ENCODE peak calls at places on chromosomes 2 and 18, in five cellular contexts. P is stomach, I is IMR-90, J is GM12878, V is sigmoid colon. S is an unnamed sample. For H3K27me3, the result is how much of the 10 kb centered on the place peaks cover.

GRCh38 chr2:191976436-191976835 is 129.5 kb upstream of the CAVIN2 start:
- DNase-seq in P (no peak), I (peak), J (no peak), V (no peak), S (no peak)

GRCh38 chr2:199202964-199203363 is 254.8 kb downstream of the SATB2 start:
- DNase-seq in P (no peak), I (no peak), J (no peak), V (no peak), S (no peak)

GRCh38 chr2:32981612-32982011 is 34.9 kb downstream of the LTBP1 start:
- DNase-seq in P (no peak), I (no peak), J (no peak), V (no peak), S (no peak)

GRCh38 chr2:157466764-157467163 is 22.9 kb upstream of the CYTIP start:
- DNase-seq in P (no peak), I (no peak), J (no peak), V (no peak), S (no peak)

GRCh38 chr2:53181759-53182158 is 585.8 kb upstream of the CHAC2 start:
- DNase-seq in P (no peak), I (no peak), J (no peak), V (no peak), S (no peak)

GRCh38 chr2:45003586-45004568 is 5.4 kb downstream of the SIX2 start:
- DNase-seq in P (no peak), I (no peak), J (no peak), V (no peak), S (no peak)

GRCh38 chr2:215479536-215480240 is 43.8 kb upstream of the FN1 start:
- DNase-seq in P (no peak), I (no peak), J (no peak), V (no peak), S (no peak)

GRCh38 chr2:162241571-162241970 is 1.7 kb downstream of the FAP start:
- DNase-seq in P (no peak), I (no peak), J (no peak), V (no peak), S (no peak)

GRCh38 chr2:17441790-17442189 is 76.5 kb downstream of the RAD51AP2 start:
- DNase-seq in P (no peak), I (no peak), J (no peak), V (no peak), S (no peak)

GRCh38 chr18:25853716-25854465 is 236.5 kb downstream of the SS18 start:
- DNase-seq in P (no peak), I (no peak), J (no peak), V (no peak), S (no peak)

GRCh38 chr2:58515827-58516574 is 274.9 kb upstream of the FANCL start:
- DNase-seq in P (no peak), I (no peak), J (no peak), V (no peak), S (no peak)

GRCh38 chr2:212337486-212338343 is 200.9 kb downstream of the ERBB4 start:
- DNase-seq in P (no peak), I (no peak), J (no peak), V (no peak), S (no peak)

GRCh38 chr2:213490087-213490486 is 205.8 kb downstream of the SPAG16 start:
- DNase-seq in P (no peak), I (no peak), J (no peak), V (no peak), S (no peak)

GRCh38 chr2:182642328-182642727 is 73.7 kb upstream of the DNAJC10 start:
- DNase-seq in P (peak), I (peak), J (peak), V (peak), S (peak)

GRCh38 chr2:178057179-178057578 is 15.4 kb downstream of the PDE11A start:
- DNase-seq in P (no peak), I (no peak), J (no peak), V (no peak), S (no peak)

GRCh38 chr18:58416704-58417683 is 211.9 kb downstream of the ALPK2 start:
- DNase-seq in P (no peak), I (peak), J (no peak), V (no peak), S (no peak)

GRCh38 chr2:52311862-52312261 is 1279.9 kb upstream of the NRXN1 start:
- DNase-seq in P (no peak), I (no peak), J (no peak), V (no peak), S (no peak)

GRCh38 chr2:44245068-44245861 is 30.0 kb upstream of the SLC3A1 start:
- DNase-seq in P (no peak), I (no peak), J (no peak), V (no peak), S (peak)

GRCh38 chr2:134728163-134728562 is 9.4 kb upstream of the TMEM163 start:
- DNase-seq in P (no peak), I (no peak), J (no peak), V (no peak), S (no peak)

GRCh38 chr18:68533641-68534040 is 181.3 kb downstream of the TMX3 start:
- DNase-seq in P (no peak), I (no peak), J (no peak), V (no peak), S (no peak)

GRCh38 chr2:238898534-238899281 is 50.8 kb downstream of the TWIST2 start:
- DNase-seq in P (no peak), I (no peak), J (no peak), V (peak), S (no peak)

GRCh38 chr2:45889053-45889452 is 237.6 kb downstream of the PRKCE start:
- DNase-seq in P (no peak), I (peak), J (peak), V (no peak), S (peak)

GRCh38 chr2:182463760-182464159 is 36.9 kb upstream of the PDE1A start:
- DNase-seq in P (no peak), I (no peak), J (no peak), V (no peak), S (no peak)

GRCh38 chr2:224561234-224562005 is 23.7 kb downstream of the CUL3 start:
- DNase-seq in P (no peak), I (peak), J (peak), V (no peak), S (no peak)

GRCh38 chr2:62724886-62725711 is 19.6 kb downstream of the EHBP1 start:
- DNase-seq in P (peak), I (no peak), J (no peak), V (peak), S (peak)

GRCh38 chr18:55381277-55381676 is 206.7 kb downstream of the TCF4 start:
- DNase-seq in P (no peak), I (peak), J (no peak), V (no peak), S (no peak)

GRCh38 chr18:6757966-6758365 is 28.4 kb downstream of the ARHGAP28 start:
- DNase-seq in P (no peak), I (peak), J (no peak), V (no peak), S (no peak)

GRCh38 chr2:223001831-223002230 is 50.2 kb upstream of the KCNE4 start:
- DNase-seq in P (no peak), I (peak), J (no peak), V (no peak), S (no peak)

GRCh38 chr2:173419506-173419905 is 64.8 kb downstream of the CDCA7 start:
- DNase-seq in P (no peak), I (no peak), J (no peak), V (no peak), S (no peak)

GRCh38 chr18:29181151-29181901 is 1004.4 kb upstream of the CDH2 start:
- DNase-seq in P (no peak), I (peak), J (no peak), V (no peak), S (peak)

GRCh38 chr2:173828189-173829157 is 136.7 kb downstream of the SP3 start:
- DNase-seq in P (no peak), I (peak), J (no peak), V (no peak), S (no peak)

GRCh38 chr2:98926601-98927000 is 9.4 kb downstream of the CRACDL start:
- DNase-seq in P (no peak), I (no peak), J (no peak), V (no peak), S (no peak)

GRCh38 chr2:165776013-165776412 is 18.0 kb downstream of the GALNT3 start:
- DNase-seq in P (no peak), I (no peak), J (no peak), V (no peak), S (no peak)

GRCh38 chr2:86072271-86072858 is 33.3 kb downstream of the POLR1A start:
- DNase-seq in P (peak), I (no peak), J (no peak), V (no peak), S (peak)

GRCh38 chr2:66435549-66435875 is 587 bp downstream of the MEIS1 start:
- DNase-seq in P (no peak), I (no peak), J (no peak), V (no peak), S (no peak)

GRCh38 chr2:204197601-204198000 is 261.0 kb downstream of the ICOS start:
- DNase-seq in P (no peak), I (no peak), J (no peak), V (no peak), S (no peak)

GRCh38 chr18:48602759-48603390 is 64.0 kb downstream of the CTIF start:
- DNase-seq in P (no peak), I (no peak), J (no peak), V (no peak), S (no peak)
- H3K27me3 ChIP-seq in P (under half), I (under half), J (under half), V (under half), S (under half)

GRCh38 chr2:13195270-13195669 is 478.5 kb downstream of the TRIB2 start:
- DNase-seq in P (no peak), I (no peak), J (no peak), V (no peak), S (no peak)

GRCh38 chr2:13193900-13194299 is 477.2 kb downstream of the TRIB2 start:
- DNase-seq in P (no peak), I (peak), J (peak), V (no peak), S (no peak)

DNA sequence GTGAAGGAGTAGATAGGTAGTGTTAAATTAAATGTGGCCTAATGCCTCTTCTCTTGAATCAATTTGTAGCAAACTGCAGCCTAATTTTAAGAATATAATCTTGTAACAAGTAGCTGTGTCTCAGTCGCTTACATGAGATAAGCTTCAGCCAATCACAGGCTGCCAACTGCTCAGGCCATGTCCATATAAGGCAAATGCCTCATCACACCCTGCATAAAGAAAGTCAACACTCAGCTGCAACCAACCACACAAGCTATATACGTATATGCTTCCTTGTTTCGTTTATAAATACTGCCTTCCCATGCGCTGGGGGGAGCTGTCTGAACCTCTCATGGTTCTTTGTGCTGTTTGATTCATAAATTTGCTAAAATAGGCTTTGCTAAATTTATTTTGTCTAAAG is 476.3 kb downstream of the TRIB2 start:
- DNase-seq in P (no peak), I (peak), J (no peak), V (no peak), S (no peak)
- TF ChIP-seq POLR2A in P (no peak), I (no peak), J (no peak), V (no peak), S (no peak)

DNA sequence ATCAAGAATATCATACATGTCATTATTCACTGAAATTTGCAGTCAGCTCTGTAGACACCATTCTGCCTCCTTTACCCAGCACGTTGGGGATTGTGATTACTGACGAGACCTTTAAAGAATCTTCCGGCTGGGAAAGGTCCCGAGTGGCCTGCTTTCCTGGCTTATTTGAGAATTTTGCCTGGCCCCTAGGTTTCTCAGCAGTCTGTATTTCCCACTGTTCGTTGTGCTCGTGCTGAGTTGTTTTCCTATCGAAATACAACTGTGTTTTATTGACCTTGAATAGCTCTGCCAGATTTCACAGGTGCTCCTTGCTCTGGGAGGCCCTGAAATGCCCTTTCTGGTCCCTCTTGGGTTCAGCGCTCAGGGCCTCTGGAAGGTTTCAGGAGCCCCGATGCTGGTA is 94.9 kb downstream of the AGAP1 start:
- DNase-seq in P (no peak), I (no peak), J (no peak), V (no peak), S (peak)
- H3K27me3 ChIP-seq in P (under half), I (under half), J (under half), V (under half), S (under half)

DNA sequence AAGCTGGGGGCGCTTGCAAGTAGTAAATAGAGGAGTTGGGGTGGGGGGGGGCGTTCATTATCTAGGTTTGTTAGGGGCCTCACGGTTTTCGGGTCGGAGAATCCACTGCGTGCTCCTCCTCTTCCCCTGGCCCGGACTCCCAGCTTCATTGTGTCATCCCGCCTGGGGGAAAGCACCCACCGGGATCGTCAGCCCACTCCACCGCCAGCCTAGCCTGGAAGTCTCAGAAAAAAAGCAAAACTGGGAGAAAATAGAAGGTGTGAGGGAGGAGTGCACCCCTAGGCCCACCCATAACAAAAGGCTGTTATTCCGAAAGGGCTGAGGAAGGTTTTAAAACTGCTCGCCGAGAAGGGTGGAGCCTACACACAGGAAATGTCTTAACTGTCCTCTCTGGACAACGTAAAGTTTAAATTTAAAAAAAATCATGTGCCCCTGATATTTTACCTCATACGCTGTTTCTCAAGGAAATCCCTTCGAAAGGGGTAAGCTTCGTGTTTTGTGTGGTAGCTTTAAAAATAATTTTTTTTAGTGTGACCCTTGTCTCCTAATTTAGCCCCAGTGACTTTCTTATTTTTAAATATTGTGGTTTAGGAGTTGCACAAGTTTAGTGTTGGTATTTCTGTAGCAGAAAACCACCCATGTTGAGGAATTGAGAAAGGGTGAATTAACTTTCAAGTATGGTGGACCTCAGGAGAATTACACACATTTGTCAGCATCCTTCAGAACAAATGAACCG is 104.2 kb downstream of the SPTBN1 start:
- DNase-seq in P (no peak), I (peak), J (no peak), V (peak), S (no peak)
- TF ChIP-seq POLR2A in P (peak), I (peak), J (peak), V (peak), S (peak)

GRCh38 chr2:176098366-176099158 is 1.0 kb upstream of the HOXD12 start:
- DNase-seq in P (peak), I (no peak), J (no peak), V (no peak), S (no peak)
- H3K27me3 ChIP-seq in P (half or more), I (half or more), J (under half), V (under half), S (half or more)

GRCh38 chr2:164620873-164621760 is at the start of gene GRB14:
- DNase-seq in P (peak), I (no peak), J (no peak), V (no peak), S (peak)
- TF ChIP-seq POLR2A in P (no peak), I (no peak), J (no peak), V (no peak), S (peak)

DNA sequence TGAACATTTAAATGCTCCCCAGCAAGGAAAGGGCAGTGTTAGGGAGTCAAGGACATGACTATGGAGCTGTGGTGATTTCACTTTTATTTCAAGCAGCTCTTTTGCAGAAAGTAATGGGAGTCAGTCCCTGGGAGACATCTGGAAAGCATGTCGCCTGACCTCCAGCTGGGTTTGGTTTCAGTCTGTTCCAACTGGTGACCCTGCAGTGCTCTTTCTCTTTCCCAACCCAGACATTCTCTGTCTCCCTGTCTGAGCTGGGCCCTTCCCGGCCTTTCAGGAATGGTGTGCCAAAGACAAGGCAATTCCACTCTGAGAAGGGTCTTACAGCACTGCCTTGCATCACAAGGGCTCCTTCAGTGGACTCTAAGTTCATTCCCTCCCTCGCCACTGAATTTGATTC is 323.2 kb downstream of the OSR1 start:
- DNase-seq in P (no peak), I (peak), J (no peak), V (peak), S (peak)
- H3K27me3 ChIP-seq in P (under half), I (under half), J (under half), V (under half), S (under half)

DNA sequence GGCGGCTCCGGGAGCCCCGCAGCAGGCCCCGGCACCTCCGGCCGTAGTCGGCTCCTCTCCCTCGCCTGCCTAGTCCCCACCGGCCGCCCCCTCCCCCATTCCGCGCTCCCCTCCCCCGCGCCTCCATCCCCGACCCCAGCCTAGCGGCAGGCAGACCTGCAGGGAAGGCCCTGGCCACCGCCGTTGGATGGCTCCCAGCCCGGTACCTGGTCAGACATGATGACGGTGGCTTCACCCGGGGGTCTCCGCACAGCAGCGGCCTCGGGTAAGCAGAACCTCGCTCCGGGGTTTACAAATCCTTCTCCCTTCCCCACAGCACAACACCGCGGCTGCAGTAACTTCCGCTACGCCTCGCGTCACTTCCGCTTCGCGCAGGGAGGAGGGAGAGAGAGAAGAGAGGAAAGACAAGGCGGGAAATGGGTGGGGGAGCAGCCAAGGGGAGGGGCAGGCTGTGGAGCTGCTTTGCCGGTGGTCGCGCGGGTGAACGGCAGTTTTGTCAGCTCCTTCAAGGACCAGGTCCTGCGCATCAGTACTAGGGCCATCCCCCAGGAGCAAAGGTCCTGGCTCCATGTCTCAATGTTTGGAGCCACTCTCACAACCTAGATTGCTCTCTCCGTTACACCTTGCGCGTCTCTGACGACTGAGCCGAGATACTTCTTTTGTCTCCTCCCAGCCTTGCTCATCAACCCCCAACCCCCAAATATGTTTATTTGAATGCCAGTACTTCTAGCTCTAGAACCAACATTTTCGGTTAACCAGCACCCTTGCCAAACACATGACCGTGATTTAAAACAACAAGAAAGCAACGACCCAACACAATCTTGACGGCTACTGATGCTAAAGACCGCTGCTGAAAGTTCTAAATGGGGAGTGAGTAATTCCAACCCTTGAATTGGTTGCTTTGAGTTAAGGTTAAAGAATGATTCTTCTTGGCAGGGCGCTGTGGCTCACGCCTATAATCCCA is at the start of gene SUMO1:
- DNase-seq in P (peak), I (peak), J (peak), V (peak), S (peak)
- TF ChIP-seq POLR2A in P (no peak), I (no peak), J (peak), V (peak), S (no peak)

S was measured in body of pancreas.